ENCODE peak calls at places on chromosome 9, in nine cellular contexts. One of them, this sample, is unnamed.

GRCh38 chr9:111362526-111362925 is 32.5 kb upstream of the OR2K2 start:
- DNase-seq in Peyer's patch: no peak
- DNase-seq in fibroblast of lung: no peak
- DNase-seq in tibial artery: no peak
- DNase-seq in neural progenitor cell: no peak
- DNase-seq in kidney: no peak
- DNase-seq in heart right ventricle: no peak
- DNase-seq in prostate gland: no peak
- DNase-seq in thoracic aorta: no peak
- DNase-seq in this sample: no peak

GRCh38 chr9:86116425-86116824 is 17.1 kb upstream of the GOLM1 start:
- DNase-seq in Peyer's patch: no peak
- DNase-seq in fibroblast of lung: no peak
- DNase-seq in tibial artery: no peak
- DNase-seq in neural progenitor cell: peak
- DNase-seq in kidney: no peak
- DNase-seq in heart right ventricle: no peak
- DNase-seq in prostate gland: no peak
- DNase-seq in thoracic aorta: no peak
- DNase-seq in this sample: no peak

GRCh38 chr9:138077126-138077525 is 199.5 kb downstream of the CACNA1B start:
- DNase-seq in Peyer's patch: peak
- DNase-seq in fibroblast of lung: no peak
- DNase-seq in tibial artery: peak
- DNase-seq in neural progenitor cell: no peak
- DNase-seq in kidney: peak
- DNase-seq in heart right ventricle: no peak
- DNase-seq in prostate gland: no peak
- DNase-seq in thoracic aorta: no peak
- DNase-seq in this sample: no peak

GRCh38 chr9:93072383-93072795 is 13.9 kb downstream of the SUSD3 start:
- DNase-seq in Peyer's patch: no peak
- DNase-seq in fibroblast of lung: peak
- DNase-seq in tibial artery: no peak
- DNase-seq in neural progenitor cell: no peak
- DNase-seq in kidney: no peak
- DNase-seq in heart right ventricle: no peak
- DNase-seq in prostate gland: peak
- DNase-seq in thoracic aorta: no peak
- DNase-seq in this sample: no peak

GRCh38 chr9:110334871-110335270 is 2.8 kb downstream of the TXNDC8 start:
- DNase-seq in Peyer's patch: no peak
- DNase-seq in fibroblast of lung: no peak
- DNase-seq in tibial artery: no peak
- DNase-seq in neural progenitor cell: no peak
- DNase-seq in kidney: no peak
- DNase-seq in heart right ventricle: no peak
- DNase-seq in prostate gland: no peak
- DNase-seq in thoracic aorta: no peak
- DNase-seq in this sample: no peak

GRCh38 chr9:33044677-33045282 is 19.7 kb downstream of the DNAJA1 start:
- DNase-seq in Peyer's patch: peak
- DNase-seq in fibroblast of lung: peak
- DNase-seq in tibial artery: no peak
- DNase-seq in neural progenitor cell: peak
- DNase-seq in kidney: no peak
- DNase-seq in heart right ventricle: peak
- DNase-seq in prostate gland: peak
- DNase-seq in thoracic aorta: no peak
- DNase-seq in this sample: no peak

GRCh38 chr9:136807281-136808074 is at the start of gene RABL6:
- DNase-seq in Peyer's patch: peak
- DNase-seq in fibroblast of lung: peak
- DNase-seq in tibial artery: peak
- DNase-seq in neural progenitor cell: peak
- DNase-seq in kidney: peak
- DNase-seq in heart right ventricle: peak
- DNase-seq in prostate gland: peak
- DNase-seq in thoracic aorta: no peak
- DNase-seq in this sample: no peak

GRCh38 chr9:133683494-133684460 is 47.6 kb downstream of the DBH start:
- DNase-seq in Peyer's patch: peak
- DNase-seq in fibroblast of lung: no peak
- DNase-seq in tibial artery: no peak
- DNase-seq in neural progenitor cell: no peak
- DNase-seq in kidney: peak
- DNase-seq in heart right ventricle: peak
- DNase-seq in prostate gland: no peak
- DNase-seq in thoracic aorta: no peak
- DNase-seq in this sample: no peak

GRCh38 chr9:76453785-76454184 is 5.2 kb upstream of the GCNT1 start:
- DNase-seq in Peyer's patch: no peak
- DNase-seq in fibroblast of lung: peak
- DNase-seq in tibial artery: no peak
- DNase-seq in neural progenitor cell: no peak
- DNase-seq in kidney: no peak
- DNase-seq in heart right ventricle: no peak
- DNase-seq in prostate gland: no peak
- DNase-seq in thoracic aorta: no peak
- DNase-seq in this sample: no peak

GRCh38 chr9:108211576-108211975 is 644.2 kb downstream of the ACTL7B start:
- DNase-seq in Peyer's patch: no peak
- DNase-seq in fibroblast of lung: no peak
- DNase-seq in tibial artery: no peak
- DNase-seq in neural progenitor cell: no peak
- DNase-seq in kidney: no peak
- DNase-seq in heart right ventricle: no peak
- DNase-seq in prostate gland: no peak
- DNase-seq in thoracic aorta: no peak
- DNase-seq in this sample: no peak

GRCh38 chr9:103245369-103245768 is 250.2 kb downstream of the CYLC2 start:
- DNase-seq in Peyer's patch: no peak
- DNase-seq in fibroblast of lung: no peak
- DNase-seq in tibial artery: no peak
- DNase-seq in neural progenitor cell: no peak
- DNase-seq in kidney: no peak
- DNase-seq in heart right ventricle: no peak
- DNase-seq in prostate gland: no peak
- DNase-seq in thoracic aorta: no peak
- DNase-seq in this sample: no peak

GRCh38 chr9:2159521-2160417 is 144.6 kb downstream of the SMARCA2 start:
- DNase-seq in Peyer's patch: no peak
- DNase-seq in fibroblast of lung: peak
- DNase-seq in tibial artery: no peak
- DNase-seq in neural progenitor cell: no peak
- DNase-seq in kidney: no peak
- DNase-seq in heart right ventricle: no peak
- DNase-seq in prostate gland: no peak
- DNase-seq in thoracic aorta: no peak
- DNase-seq in this sample: no peak
- H3K27ac ChIP-seq in Peyer's patch: peak
- H3K27ac ChIP-seq in fibroblast of lung: peak
- H3K27ac ChIP-seq in tibial artery: peak
- H3K27ac ChIP-seq in neural progenitor cell: no peak
- H3K27ac ChIP-seq in kidney: no peak
- H3K27ac ChIP-seq in heart right ventricle: peak
- H3K27ac ChIP-seq in prostate gland: peak
- H3K27ac ChIP-seq in thoracic aorta: peak
- H3K27ac ChIP-seq in this sample: peak

GRCh38 chr9:124017064-124017928 is 5.7 kb downstream of the LHX2 start:
- DNase-seq in Peyer's patch: no peak
- DNase-seq in fibroblast of lung: no peak
- DNase-seq in tibial artery: peak
- DNase-seq in neural progenitor cell: peak
- DNase-seq in kidney: no peak
- DNase-seq in heart right ventricle: no peak
- DNase-seq in prostate gland: no peak
- DNase-seq in thoracic aorta: no peak
- DNase-seq in this sample: no peak
- H3K4me3 ChIP-seq in Peyer's patch: no peak
- H3K4me3 ChIP-seq in fibroblast of lung: no peak
- H3K4me3 ChIP-seq in tibial artery: peak
- H3K4me3 ChIP-seq in neural progenitor cell: peak
- H3K4me3 ChIP-seq in kidney: no peak
- H3K4me3 ChIP-seq in heart right ventricle: peak
- H3K4me3 ChIP-seq in prostate gland: no peak
- H3K4me3 ChIP-seq in thoracic aorta: peak
- H3K4me3 ChIP-seq in this sample: peak

GRCh38 chr9:15250013-15250412 is 57.0 kb downstream of the TTC39B start:
- DNase-seq in Peyer's patch: no peak
- DNase-seq in fibroblast of lung: no peak
- DNase-seq in tibial artery: no peak
- DNase-seq in neural progenitor cell: peak
- DNase-seq in kidney: no peak
- DNase-seq in heart right ventricle: no peak
- DNase-seq in prostate gland: no peak
- DNase-seq in thoracic aorta: no peak
- DNase-seq in this sample: no peak

GRCh38 chr9:15248596-15248995 is 58.4 kb downstream of the TTC39B start:
- DNase-seq in Peyer's patch: no peak
- DNase-seq in fibroblast of lung: no peak
- DNase-seq in tibial artery: no peak
- DNase-seq in neural progenitor cell: no peak
- DNase-seq in kidney: no peak
- DNase-seq in heart right ventricle: no peak
- DNase-seq in prostate gland: no peak
- DNase-seq in thoracic aorta: no peak
- DNase-seq in this sample: no peak

GRCh38 chr9:15249042-15249818 is 57.8 kb downstream of the TTC39B start:
- DNase-seq in Peyer's patch: no peak
- DNase-seq in fibroblast of lung: peak
- DNase-seq in tibial artery: no peak
- DNase-seq in neural progenitor cell: peak
- DNase-seq in kidney: no peak
- DNase-seq in heart right ventricle: peak
- DNase-seq in prostate gland: no peak
- DNase-seq in thoracic aorta: no peak
- DNase-seq in this sample: no peak

GRCh38 chr9:15253197-15253596 is 53.8 kb downstream of the TTC39B start:
- DNase-seq in Peyer's patch: no peak
- DNase-seq in fibroblast of lung: no peak
- DNase-seq in tibial artery: no peak
- DNase-seq in neural progenitor cell: no peak
- DNase-seq in kidney: no peak
- DNase-seq in heart right ventricle: no peak
- DNase-seq in prostate gland: no peak
- DNase-seq in thoracic aorta: no peak
- DNase-seq in this sample: no peak

DNA sequence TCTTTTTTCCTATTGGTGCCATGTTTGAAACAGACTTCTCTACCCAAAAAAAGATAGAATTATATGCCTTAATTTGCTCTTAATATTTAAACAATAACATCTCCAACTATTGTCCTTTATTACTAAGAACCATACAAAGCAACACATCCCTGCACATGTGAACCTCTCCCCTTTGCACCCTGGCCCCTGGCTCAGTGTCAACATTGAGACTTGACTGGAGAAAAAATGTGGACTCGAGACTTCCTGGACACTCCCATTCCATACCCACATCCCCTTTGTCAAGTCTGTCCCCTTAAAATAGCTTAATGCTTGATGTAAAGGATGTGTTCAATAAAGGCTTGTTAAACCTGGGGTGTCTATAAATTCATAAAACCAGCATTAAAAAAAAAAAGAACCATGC is 53.2 kb downstream of the TTC39B start:
- DNase-seq in Peyer's patch: no peak
- DNase-seq in fibroblast of lung: no peak
- DNase-seq in tibial artery: no peak
- DNase-seq in neural progenitor cell: no peak
- DNase-seq in kidney: no peak
- DNase-seq in heart right ventricle: no peak
- DNase-seq in prostate gland: no peak
- DNase-seq in thoracic aorta: no peak
- DNase-seq in this sample: no peak
- H3K27ac ChIP-seq in Peyer's patch: no peak
- H3K27ac ChIP-seq in fibroblast of lung: no peak
- H3K27ac ChIP-seq in tibial artery: no peak
- H3K27ac ChIP-seq in neural progenitor cell: no peak
- H3K27ac ChIP-seq in kidney: no peak
- H3K27ac ChIP-seq in heart right ventricle: no peak
- H3K27ac ChIP-seq in prostate gland: no peak
- H3K27ac ChIP-seq in thoracic aorta: no peak
- H3K27ac ChIP-seq in this sample: no peak

GRCh38 chr9:120791161-120791560 is 2.1 kb downstream of the FBXW2 start:
- DNase-seq in Peyer's patch: no peak
- DNase-seq in fibroblast of lung: no peak
- DNase-seq in tibial artery: no peak
- DNase-seq in neural progenitor cell: no peak
- DNase-seq in kidney: no peak
- DNase-seq in heart right ventricle: no peak
- DNase-seq in prostate gland: no peak
- DNase-seq in thoracic aorta: no peak
- DNase-seq in this sample: no peak
- H3K4me3 ChIP-seq in Peyer's patch: no peak
- H3K4me3 ChIP-seq in fibroblast of lung: no peak
- H3K4me3 ChIP-seq in tibial artery: no peak
- H3K4me3 ChIP-seq in neural progenitor cell: no peak
- H3K4me3 ChIP-seq in kidney: no peak
- H3K4me3 ChIP-seq in heart right ventricle: no peak
- H3K4me3 ChIP-seq in prostate gland: no peak
- H3K4me3 ChIP-seq in thoracic aorta: no peak
- H3K4me3 ChIP-seq in this sample: no peak

This sample was measured in ascending aorta.